ENCODE peak calls at places on chromosomes 2 and 18, in four cellular contexts. One of them, this sample, is unnamed.

GRCh38 chr2:7427293-7428060 is 510.3 kb downstream of the RNF144A start:
- ATAC-seq in A549: peak; percentile 57
- ATAC-seq in activated CD8-positive, alpha-beta T cell treated with anti-CD3 and anti-CD28 coated beads for 36 hours: peak; percentile 7
- ATAC-seq in heart left ventricle: peak; percentile 54
- ATAC-seq in this sample: no peak

GRCh38 chr18:70663141-70663540 is 374.3 kb downstream of the SOCS6 start:
- ATAC-seq in A549: no peak
- ATAC-seq in heart left ventricle: no peak
- ATAC-seq in activated CD8-positive, alpha-beta T cell treated with anti-CD3 and anti-CD28 coated beads for 36 hours: no peak
- ATAC-seq in this sample: no peak

GRCh38 chr2:208718828-208719227 is 312.2 kb downstream of the PTH2R start:
- ATAC-seq in activated CD8-positive, alpha-beta T cell treated with anti-CD3 and anti-CD28 coated beads for 36 hours: no peak
- ATAC-seq in A549: no peak
- ATAC-seq in heart left ventricle: no peak
- ATAC-seq in this sample: no peak

GRCh38 chr2:64260817-64261216 is 116.6 kb upstream of the PELI1 start:
- ATAC-seq in heart left ventricle: peak; percentile 75
- ATAC-seq in activated CD8-positive, alpha-beta T cell treated with anti-CD3 and anti-CD28 coated beads for 36 hours: peak; percentile 37
- ATAC-seq in A549: no peak
- ATAC-seq in this sample: no peak

GRCh38 chr18:59662008-59662701 is 35.1 kb downstream of the CCBE1 start:
- ATAC-seq in activated CD8-positive, alpha-beta T cell treated with anti-CD3 and anti-CD28 coated beads for 36 hours: no peak
- ATAC-seq in A549: no peak
- ATAC-seq in heart left ventricle: no peak
- ATAC-seq in this sample: no peak

GRCh38 chr2:225040862-225041209 is 1.4 kb downstream of the DOCK10 start:
- ATAC-seq in activated CD8-positive, alpha-beta T cell treated with anti-CD3 and anti-CD28 coated beads for 36 hours: peak; percentile 36
- ATAC-seq in A549: peak; percentile 67
- ATAC-seq in heart left ventricle: no peak
- ATAC-seq in this sample: no peak

GRCh38 chr2:238098854-238099708 is 1.1 kb upstream of the ESPNL start:
- ATAC-seq in A549: no peak
- ATAC-seq in activated CD8-positive, alpha-beta T cell treated with anti-CD3 and anti-CD28 coated beads for 36 hours: no peak
- ATAC-seq in heart left ventricle: no peak
- ATAC-seq in this sample: no peak

GRCh38 chr18:45056907-45057306 is 376.2 kb downstream of the SETBP1 start:
- ATAC-seq in A549: no peak
- ATAC-seq in activated CD8-positive, alpha-beta T cell treated with anti-CD3 and anti-CD28 coated beads for 36 hours: no peak
- ATAC-seq in heart left ventricle: no peak
- ATAC-seq in this sample: no peak

GRCh38 chr2:204274991-204275390 is 270.3 kb upstream of the PARD3B start:
- ATAC-seq in A549: no peak
- ATAC-seq in activated CD8-positive, alpha-beta T cell treated with anti-CD3 and anti-CD28 coated beads for 36 hours: no peak
- ATAC-seq in heart left ventricle: no peak
- ATAC-seq in this sample: no peak

GRCh38 chr2:209636066-209636465 is 135.6 kb upstream of the UNC80 start:
- ATAC-seq in activated CD8-positive, alpha-beta T cell treated with anti-CD3 and anti-CD28 coated beads for 36 hours: no peak
- ATAC-seq in heart left ventricle: no peak
- ATAC-seq in A549: no peak
- ATAC-seq in this sample: no peak

GRCh38 chr2:238162516-238163441 is 4.0 kb downstream of the ERFE start:
- ATAC-seq in activated CD8-positive, alpha-beta T cell treated with anti-CD3 and anti-CD28 coated beads for 36 hours: no peak
- ATAC-seq in A549: peak; percentile 1
- ATAC-seq in heart left ventricle: no peak
- ATAC-seq in this sample: no peak

GRCh38 chr2:8004250-8004681 is 677.6 kb upstream of the ID2 start:
- ATAC-seq in A549: peak; percentile 63
- ATAC-seq in heart left ventricle: peak; percentile 91
- ATAC-seq in activated CD8-positive, alpha-beta T cell treated with anti-CD3 and anti-CD28 coated beads for 36 hours: no peak
- ATAC-seq in this sample: peak; percentile 91

GRCh38 chr18:42113529-42114191 is 158.6 kb downstream of the PIK3C3 start:
- ATAC-seq in heart left ventricle: no peak
- ATAC-seq in A549: no peak
- ATAC-seq in activated CD8-positive, alpha-beta T cell treated with anti-CD3 and anti-CD28 coated beads for 36 hours: peak; percentile 45
- ATAC-seq in this sample: no peak

GRCh38 chr2:46655551-46656436 is 176.4 kb downstream of the TMEM247 start:
- ATAC-seq in A549: peak; percentile 6
- ATAC-seq in activated CD8-positive, alpha-beta T cell treated with anti-CD3 and anti-CD28 coated beads for 36 hours: no peak
- ATAC-seq in heart left ventricle: peak; percentile 70
- ATAC-seq in this sample: peak; percentile 20

GRCh38 chr2:138630164-138630563 is 128.6 kb downstream of the SPOPL start:
- ATAC-seq in A549: no peak
- ATAC-seq in activated CD8-positive, alpha-beta T cell treated with anti-CD3 and anti-CD28 coated beads for 36 hours: no peak
- ATAC-seq in heart left ventricle: no peak
- ATAC-seq in this sample: no peak

GRCh38 chr18:8499810-8500663 is 109.2 kb upstream of the RAB12 start:
- ATAC-seq in A549: no peak
- ATAC-seq in activated CD8-positive, alpha-beta T cell treated with anti-CD3 and anti-CD28 coated beads for 36 hours: no peak
- ATAC-seq in heart left ventricle: no peak
- ATAC-seq in this sample: no peak

GRCh38 chr2:240060977-240061591 is 7.8 kb upstream of the OR6B3 start:
- ATAC-seq in A549: peak; percentile 95
- ATAC-seq in heart left ventricle: peak; percentile 43
- ATAC-seq in activated CD8-positive, alpha-beta T cell treated with anti-CD3 and anti-CD28 coated beads for 36 hours: peak; percentile 87
- ATAC-seq in this sample: no peak

GRCh38 chr18:49949991-49950395 is 136.7 kb upstream of the ACAA2 start:
- ATAC-seq in A549: no peak
- ATAC-seq in heart left ventricle: no peak
- ATAC-seq in activated CD8-positive, alpha-beta T cell treated with anti-CD3 and anti-CD28 coated beads for 36 hours: peak; percentile 81
- ATAC-seq in this sample: no peak

GRCh38 chr2:207871506-207871905 is 101.8 kb upstream of the FZD5 start:
- ATAC-seq in A549: no peak
- ATAC-seq in activated CD8-positive, alpha-beta T cell treated with anti-CD3 and anti-CD28 coated beads for 36 hours: no peak
- ATAC-seq in heart left ventricle: no peak
- ATAC-seq in this sample: no peak

GRCh38 chr2:70777450-70777849 is 9.4 kb upstream of the ADD2 start:
- ATAC-seq in heart left ventricle: no peak
- ATAC-seq in A549: no peak
- ATAC-seq in activated CD8-positive, alpha-beta T cell treated with anti-CD3 and anti-CD28 coated beads for 36 hours: no peak
- ATAC-seq in this sample: no peak

GRCh38 chr2:231535961-231536360 is 5.7 kb upstream of the NMUR1 start:
- ATAC-seq in heart left ventricle: peak; percentile 51
- ATAC-seq in A549: no peak
- ATAC-seq in activated CD8-positive, alpha-beta T cell treated with anti-CD3 and anti-CD28 coated beads for 36 hours: no peak
- ATAC-seq in this sample: no peak

GRCh38 chr2:160365691-160366367 is 127.8 kb downstream of the RBMS1 start:
- ATAC-seq in heart left ventricle: peak; percentile 73
- ATAC-seq in A549: no peak
- ATAC-seq in activated CD8-positive, alpha-beta T cell treated with anti-CD3 and anti-CD28 coated beads for 36 hours: no peak
- ATAC-seq in this sample: peak; percentile 40

GRCh38 chr2:108260773-108261172 is 21.0 kb downstream of the SULT1C3 start:
- ATAC-seq in heart left ventricle: no peak
- ATAC-seq in A549: no peak
- ATAC-seq in activated CD8-positive, alpha-beta T cell treated with anti-CD3 and anti-CD28 coated beads for 36 hours: no peak
- ATAC-seq in this sample: no peak

GRCh38 chr2:69046221-69046662 is 33.3 kb downstream of the ANTXR1 start:
- ATAC-seq in heart left ventricle: peak; percentile 47
- ATAC-seq in A549: peak; percentile 73
- ATAC-seq in activated CD8-positive, alpha-beta T cell treated with anti-CD3 and anti-CD28 coated beads for 36 hours: no peak
- ATAC-seq in this sample: no peak

GRCh38 chr18:66607632-66608031 is 3.7 kb upstream of the CDH19 start:
- ATAC-seq in A549: no peak
- ATAC-seq in heart left ventricle: no peak
- ATAC-seq in activated CD8-positive, alpha-beta T cell treated with anti-CD3 and anti-CD28 coated beads for 36 hours: no peak
- ATAC-seq in this sample: no peak

GRCh38 chr2:193608451-193608850 is 1413.7 kb upstream of the TMEFF2 start:
- ATAC-seq in heart left ventricle: no peak
- ATAC-seq in A549: no peak
- ATAC-seq in activated CD8-positive, alpha-beta T cell treated with anti-CD3 and anti-CD28 coated beads for 36 hours: no peak
- ATAC-seq in this sample: no peak

GRCh38 chr18:79478484-79479113 is 82.9 kb downstream of the NFATC1 start:
- ATAC-seq in A549: no peak
- ATAC-seq in activated CD8-positive, alpha-beta T cell treated with anti-CD3 and anti-CD28 coated beads for 36 hours: no peak
- ATAC-seq in heart left ventricle: no peak
- ATAC-seq in this sample: no peak

GRCh38 chr2:73266061-73266891 is 18.0 kb downstream of the FBXO41 start:
- ATAC-seq in A549: no peak
- ATAC-seq in activated CD8-positive, alpha-beta T cell treated with anti-CD3 and anti-CD28 coated beads for 36 hours: no peak
- ATAC-seq in heart left ventricle: no peak
- ATAC-seq in this sample: no peak

GRCh38 chr2:221554769-221555510 is 17.2 kb downstream of the EPHA4 start:
- ATAC-seq in activated CD8-positive, alpha-beta T cell treated with anti-CD3 and anti-CD28 coated beads for 36 hours: peak; percentile 70
- ATAC-seq in heart left ventricle: peak; percentile 80
- ATAC-seq in A549: no peak
- ATAC-seq in this sample: no peak

GRCh38 chr2:113122364-113122763 is 5.0 kb upstream of the IL1RN start:
- ATAC-seq in heart left ventricle: no peak
- ATAC-seq in activated CD8-positive, alpha-beta T cell treated with anti-CD3 and anti-CD28 coated beads for 36 hours: no peak
- ATAC-seq in A549: no peak
- ATAC-seq in this sample: no peak

GRCh38 chr2:68362069-68362468 is 3.0 kb upstream of the PLEK start:
- ATAC-seq in heart left ventricle: peak; percentile 75
- ATAC-seq in A549: peak; percentile 83
- ATAC-seq in activated CD8-positive, alpha-beta T cell treated with anti-CD3 and anti-CD28 coated beads for 36 hours: peak; percentile 91
- ATAC-seq in this sample: peak; percentile 66

GRCh38 chr2:239245872-239246701 is 154.7 kb downstream of the HDAC4 start:
- ATAC-seq in A549: no peak
- ATAC-seq in activated CD8-positive, alpha-beta T cell treated with anti-CD3 and anti-CD28 coated beads for 36 hours: no peak
- ATAC-seq in heart left ventricle: peak; percentile 59
- ATAC-seq in this sample: peak; percentile 48

GRCh38 chr2:204988836-204989235 is 443.6 kb downstream of the PARD3B start:
- ATAC-seq in heart left ventricle: no peak
- ATAC-seq in A549: no peak
- ATAC-seq in activated CD8-positive, alpha-beta T cell treated with anti-CD3 and anti-CD28 coated beads for 36 hours: no peak
- ATAC-seq in this sample: no peak

GRCh38 chr18:62369129-62369644 is 44.1 kb downstream of the TNFRSF11A start:
- ATAC-seq in A549: no peak
- ATAC-seq in activated CD8-positive, alpha-beta T cell treated with anti-CD3 and anti-CD28 coated beads for 36 hours: no peak
- ATAC-seq in heart left ventricle: no peak
- ATAC-seq in this sample: no peak

GRCh38 chr2:163594572-163594971 is 141.2 kb downstream of the FIGN start:
- ATAC-seq in heart left ventricle: no peak
- ATAC-seq in A549: no peak
- ATAC-seq in activated CD8-positive, alpha-beta T cell treated with anti-CD3 and anti-CD28 coated beads for 36 hours: no peak
- ATAC-seq in this sample: no peak

GRCh38 chr2:10370895-10371294 is 68.2 kb downstream of the HPCAL1 start:
- ATAC-seq in activated CD8-positive, alpha-beta T cell treated with anti-CD3 and anti-CD28 coated beads for 36 hours: no peak
- ATAC-seq in A549: no peak
- ATAC-seq in heart left ventricle: no peak
- ATAC-seq in this sample: no peak

GRCh38 chr2:98713332-98714015 is 17.5 kb downstream of the MGAT4A start:
- ATAC-seq in A549: no peak
- ATAC-seq in activated CD8-positive, alpha-beta T cell treated with anti-CD3 and anti-CD28 coated beads for 36 hours: no peak
- ATAC-seq in heart left ventricle: no peak
- ATAC-seq in this sample: no peak

GRCh38 chr2:173048530-173048900 is 27.1 kb upstream of the MAP3K20 start:
- ATAC-seq in activated CD8-positive, alpha-beta T cell treated with anti-CD3 and anti-CD28 coated beads for 36 hours: no peak
- ATAC-seq in heart left ventricle: peak; percentile 38
- ATAC-seq in A549: peak; percentile 14
- ATAC-seq in this sample: peak; percentile 19

GRCh38 chr2:205680067-205680466 is 2.2 kb upstream of the NRP2 start:
- ATAC-seq in activated CD8-positive, alpha-beta T cell treated with anti-CD3 and anti-CD28 coated beads for 36 hours: peak; percentile 49
- ATAC-seq in heart left ventricle: peak; percentile 38
- ATAC-seq in A549: peak; percentile 81
- ATAC-seq in this sample: peak; percentile 20